ENCODE peak calls at places on chromosomes 4 and X, in ten cellular contexts. R, S, Z, O, F, X, H, P, M and A are unnamed samples.

GRCh38 chrX:23003121-23003520 is 3.4 kb downstream of the DDX53 start:
- DNase-seq in R (no peak), S (no peak), Z (peak), O (no peak), F (no peak), X (peak), H (no peak), P (no peak), M (no peak), A (peak)

GRCh38 chr4:10082047-10082446 is 34.6 kb downstream of the WDR1 start:
- DNase-seq in R (no peak), S (no peak), Z (no peak), O (no peak), F (peak), X (no peak), H (no peak), P (no peak), M (no peak), A (no peak)

GRCh38 chr4:71383984-71384383 is 45.2 kb downstream of the SLC4A4 start:
- DNase-seq in R (no peak), S (no peak), Z (no peak), O (no peak), F (no peak), X (no peak), H (no peak), P (no peak), M (no peak), A (no peak)

GRCh38 chr4:127849505-127850234 is 31.0 kb upstream of the PLK4 start:
- DNase-seq in R (peak), S (no peak), Z (no peak), O (no peak), F (no peak), X (no peak), H (no peak), P (no peak), M (no peak), A (no peak)

GRCh38 chrX:111041018-111041462 is 55.0 kb upstream of the PAK3 start:
- DNase-seq in R (peak), S (no peak), Z (peak), O (no peak), F (no peak), X (peak), H (no peak), P (no peak), M (no peak), A (peak)

GRCh38 chr4:169619518-169619957 is 840 bp upstream of the CLCN3 start:
- DNase-seq in R (peak), S (peak), Z (peak), O (peak), F (no peak), X (peak), H (peak), P (peak), M (no peak), A (peak)

GRCh38 chr4:82913305-82913704 is 12.8 kb downstream of the THAP9 start:
- DNase-seq in R (no peak), S (no peak), Z (peak), O (no peak), F (no peak), X (no peak), H (no peak), P (no peak), M (no peak), A (no peak)

GRCh38 chr4:55159851-55160250 is 34.5 kb upstream of the KDR start:
- DNase-seq in R (peak), S (no peak), Z (no peak), O (no peak), F (no peak), X (no peak), H (no peak), P (no peak), M (no peak), A (no peak)

GRCh38 chr4:25838526-25838925 is 24.3 kb downstream of the SEL1L3 start:
- DNase-seq in R (no peak), S (no peak), Z (no peak), O (no peak), F (no peak), X (no peak), H (no peak), P (no peak), M (no peak), A (no peak)

GRCh38 chr4:100778431-100778830 is 260.6 kb upstream of the EMCN start:
- DNase-seq in R (no peak), S (no peak), Z (no peak), O (no peak), F (no peak), X (no peak), H (no peak), P (no peak), M (no peak), A (no peak)

GRCh38 chr4:7698586-7698985 is 241.1 kb downstream of the AFAP1 start:
- DNase-seq in R (no peak), S (no peak), Z (no peak), O (no peak), F (no peak), X (peak), H (no peak), P (no peak), M (no peak), A (no peak)

GRCh38 chrX:104113237-104113965 is 1.1 kb downstream of the ZCCHC18 start:
- DNase-seq in R (peak), S (no peak), Z (peak), O (peak), F (no peak), X (peak), H (no peak), P (peak), M (no peak), A (peak)

GRCh38 chrX:15151267-15152196 is 118.4 kb downstream of the ASB9 start:
- DNase-seq in R (peak), S (no peak), Z (peak), O (no peak), F (no peak), X (no peak), H (no peak), P (no peak), M (no peak), A (peak)

GRCh38 chr4:20256381-20256881 is 4.7 kb downstream of the SLIT2 start:
- DNase-seq in R (no peak), S (no peak), Z (peak), O (no peak), F (no peak), X (no peak), H (no peak), P (no peak), M (no peak), A (no peak)

GRCh38 chr4:172356002-172356401 is 542.8 kb downstream of the GALNTL6 start:
- DNase-seq in R (no peak), S (no peak), Z (peak), O (no peak), F (no peak), X (no peak), H (no peak), P (no peak), M (no peak), A (no peak)

GRCh38 chr4:24778427-24779225 is 16.7 kb upstream of the SOD3 start:
- DNase-seq in R (no peak), S (no peak), Z (peak), O (no peak), F (no peak), X (peak), H (no peak), P (no peak), M (no peak), A (no peak)